ENCODE peak calls at places on chromosomes 13 and 19, in four cellular contexts. T is H54; R is ureter; O is stimulated activated CD4-positive, alpha-beta T cell treated with anti-CD3 and anti-CD28 coated beads, Interleukin-15, amount 100 ng/mL, for 1 hour. F is an unnamed sample.

GRCh38 chr13:72205773-72206172 is 338.8 kb upstream of the DACH1 start:
- DNase-seq in O (no peak), T (peak), R (no peak), F (no peak)

GRCh38 chr19:50460161-50460765 is 16.0 kb upstream of the EMC10 start:
- DNase-seq in R (no peak), T (peak), O (no peak), F (peak)

GRCh38 chr13:50801087-50801931 is 42.2 kb downstream of the DLEU7 start:
- DNase-seq in T (peak), R (peak), O (peak), F (peak)

GRCh38 chr13:74003374-74003773 is 130.8 kb downstream of the KLF12 start:
- DNase-seq in R (no peak), T (no peak), O (no peak), F (no peak)

GRCh38 chr19:35313614-35314013 is 15.4 kb upstream of the CD22 start:
- DNase-seq in T (no peak), O (no peak), R (no peak), F (no peak)

GRCh38 chr19:46080561-46080960 is 39.8 kb upstream of the IGFL4 start:
- DNase-seq in R (no peak), O (no peak), T (peak), F (no peak)

GRCh38 chr19:38795549-38795948 is 6.5 kb downstream of the LGALS7B start:
- DNase-seq in R (no peak), O (no peak), T (no peak), F (no peak)

GRCh38 chr19:6392219-6393073 is 518 bp downstream of the GTF2F1 start:
- DNase-seq in T (no peak), O (no peak), R (no peak), F (no peak)

GRCh38 chr13:49759503-49759902 is 33.0 kb downstream of the KPNA3 start:
- DNase-seq in O (no peak), R (no peak), T (no peak), F (no peak)

GRCh38 chr19:29807870-29808405 is 3.9 kb upstream of the CCNE1 start:
- DNase-seq in R (no peak), O (no peak), T (no peak), F (no peak)

GRCh38 chr13:41937388-41937787 is 23.5 kb downstream of the VWA8 start:
- DNase-seq in O (no peak), R (no peak), T (no peak), F (no peak)

GRCh38 chr13:26557393-26558073 is at the start of gene WASF3:
- DNase-seq in O (no peak), R (peak), T (peak), F (peak)

GRCh38 chr19:3785938-3786824 is at the start of gene MATK:
- DNase-seq in T (no peak), O (no peak), R (no peak), F (no peak)

GRCh38 chr13:52348983-52349780 is 56.8 kb downstream of the THSD1 start:
- DNase-seq in T (peak), O (no peak), R (no peak), F (no peak)

GRCh38 chr19:44718441-44719261 is 19.7 kb downstream of the CEACAM16 start:
- DNase-seq in R (peak), O (no peak), T (peak), F (peak)

GRCh38 chr19:35139618-35139943 is 957 bp downstream of the FXYD1 start:
- DNase-seq in T (no peak), O (no peak), R (no peak), F (no peak)

GRCh38 chr13:91079190-91079589 is 268.3 kb upstream of the MIR17HG start:
- DNase-seq in R (no peak), T (no peak), O (no peak), F (no peak)

GRCh38 chr19:55146078-55146647 is 2.8 kb downstream of the TNNT1 start:
- DNase-seq in R (no peak), T (peak), O (no peak), F (no peak)

GRCh38 chr13:32229443-32229842 is 85.7 kb downstream of the ZAR1L start:
- DNase-seq in O (no peak), T (no peak), R (no peak), F (no peak)

GRCh38 chr13:26074706-26075105 is 22.9 kb upstream of the SHISA2 start:
- DNase-seq in T (no peak), O (no peak), R (no peak), F (peak)

GRCh38 chr19:9070066-9070465 is 16.8 kb upstream of the OR1M1 start:
- DNase-seq in O (no peak), T (no peak), R (no peak), F (no peak)

GRCh38 chr13:29903524-29903923 is 53.1 kb upstream of the UBL3 start:
- DNase-seq in T (no peak), R (no peak), O (no peak), F (no peak)

GRCh38 chr19:19103167-19103566 is 35.1 kb downstream of the TMEM161A start:
- DNase-seq in T (no peak), R (no peak), O (no peak), F (no peak)

GRCh38 chr13:60047943-60048342 is 115.8 kb downstream of the DIAPH3 start:
- DNase-seq in R (no peak), O (no peak), T (peak), F (no peak)

GRCh38 chr13:27970382-27971235 is 1.5 kb upstream of the CDX2 start:
- DNase-seq in O (no peak), R (no peak), T (no peak), F (no peak)

GRCh38 chr19:41902594-41902993 is 19.6 kb downstream of the ARHGEF1 start:
- DNase-seq in O (no peak), T (no peak), R (no peak), F (no peak)

GRCh38 chr19:10643166-10643967 is 10.8 kb upstream of the ILF3 start:
- DNase-seq in O (no peak), R (no peak), T (no peak), F (no peak)

GRCh38 chr19:12938536-12939291 is at the start of gene CALR:
- DNase-seq in O (no peak), R (no peak), T (no peak), F (no peak)

GRCh38 chr19:1489463-1489971 is 633 bp downstream of the PCSK4 start:
- DNase-seq in T (no peak), R (no peak), O (no peak), F (no peak)

GRCh38 chr13:109764474-109765292 is 21.7 kb downstream of the IRS2 start:
- DNase-seq in T (no peak), R (no peak), O (no peak), F (no peak)

F was measured in HepG2.